ENCODE peak calls at places on chromosomes 13 and 19, in seven cellular contexts. W is HCEC 1CT, S is PC-3, E is AG10803, J is left lung, Z is Caco-2, G is glutamatergic neuron. X is an unnamed sample.

GRCh38 chr19:4108767-4109625 is 14.9 kb downstream of the MAP2K2 start:
- DNase-seq in W (no peak), S (no peak), E (no peak), J (peak), Z (no peak), G (no peak), X (no peak)

GRCh38 chr19:31511696-31512095 is 162.5 kb upstream of the TSHZ3 start:
- DNase-seq in W (no peak), S (no peak), E (no peak), J (no peak), Z (no peak), G (no peak), X (no peak)

GRCh38 chr19:30367001-30367400 is 5.2 kb upstream of the ZNF536 start:
- DNase-seq in W (no peak), S (no peak), E (no peak), J (no peak), Z (no peak), G (no peak), X (no peak)

GRCh38 chr13:76289558-76289957 is 596.6 kb downstream of the KCTD12 start:
- DNase-seq in W (no peak), S (no peak), E (no peak), J (no peak), Z (no peak), G (no peak), X (no peak)

GRCh38 chr19:719636-720377 is 11.1 kb downstream of the PALM start:
- DNase-seq in W (no peak), S (no peak), E (no peak), J (no peak), Z (no peak), G (peak), X (no peak)

GRCh38 chr13:24511019-24511823 is 1.4 kb downstream of the PARP4 start:
- DNase-seq in W (peak), S (peak), E (peak), J (peak), Z (peak), G (no peak), X (peak)

GRCh38 chr13:110442946-110443632 is 118.4 kb downstream of the RAB20 start:
- DNase-seq in W (peak), S (peak), E (peak), J (no peak), Z (no peak), G (no peak), X (peak)

GRCh38 chr13:34145061-34145460 is 327.1 kb downstream of the RFC3 start:
- DNase-seq in W (no peak), S (no peak), E (no peak), J (no peak), Z (no peak), G (no peak), X (no peak)

GRCh38 chr13:112911285-112911701 is 57.7 kb upstream of the MCF2L start:
- DNase-seq in W (no peak), S (no peak), E (no peak), J (no peak), Z (no peak), G (no peak), X (no peak)

GRCh38 chr19:10316229-10317044 is 622 bp upstream of the FDX2 start:
- DNase-seq in W (no peak), S (no peak), E (no peak), J (no peak), Z (peak), G (no peak), X (no peak)